ENCODE peak calls at places on chromosomes 3 and 15, in seven cellular contexts. P is H1, W is K562, G is IMR-90, X is HepG2, E is HCT116, Y is GM12878. V is an unnamed sample.

GRCh38 chr3:89276116-89276515 is 168.7 kb downstream of the EPHA3 start:
- DNase-seq in P (no peak), W (no peak), G (no peak), X (no peak), E (no peak), Y (no peak), V (no peak)

GRCh38 chr3:46214751-46215352 is 6.7 kb upstream of the CCR1 start:
- DNase-seq in P (peak; percentile 58), W (no peak), G (no peak), X (no peak), E (no peak), Y (no peak), V (no peak)

GRCh38 chr15:76059320-76060097 is at the start of gene TMEM266:
- DNase-seq in P (peak; percentile 77), W (peak; percentile 91), G (peak; percentile 5), X (no peak), E (no peak), Y (no peak), V (peak; percentile 23)

GRCh38 chr3:133824961-133825485 is 19.4 kb downstream of the SRPRB start:
- DNase-seq in P (peak; percentile 16), W (no peak), G (no peak), X (no peak), E (no peak), Y (no peak), V (no peak)

GRCh38 chr3:159929181-159929893 is 59.3 kb upstream of the IL12A start:
- DNase-seq in P (no peak), W (no peak), G (peak; percentile 87), X (peak; percentile 80), E (no peak), Y (no peak), V (peak; percentile 70)

GRCh38 chr3:120497318-120497717 is 46.5 kb upstream of the FSTL1 start:
- DNase-seq in P (no peak), W (no peak), G (peak; percentile 98), X (no peak), E (no peak), Y (no peak), V (peak; percentile 93)

GRCh38 chr15:39579487-39580116 is 1.3 kb upstream of the THBS1 start:
- DNase-seq in P (peak; percentile 78), W (no peak), G (peak; percentile 98), X (peak; percentile 88), E (peak; percentile 67), Y (no peak), V (peak; percentile 95)

GRCh38 chr15:69704685-69705084 is 252.1 kb downstream of the RPLP1 start:
- DNase-seq in P (no peak), W (no peak), G (no peak), X (no peak), E (no peak), Y (no peak), V (no peak)

GRCh38 chr3:9947025-9947995 is 4.9 kb downstream of the PRRT3 start:
- DNase-seq in P (peak; percentile 86), W (no peak), G (peak; percentile 33), X (peak; percentile 76), E (peak; percentile 74), Y (no peak), V (peak; percentile 80)

GRCh38 chr15:74889882-74890768 is at the start of gene MPI:
- DNase-seq in P (peak; percentile 93), W (peak; percentile 91), G (peak; percentile 68), X (peak; percentile 75), E (peak; percentile 55), Y (no peak), V (peak; percentile 86)

GRCh38 chr3:183046883-183047282 is 52.4 kb downstream of the MCCC1 start:
- DNase-seq in P (no peak), W (no peak), G (no peak), X (no peak), E (no peak), Y (no peak), V (no peak)

GRCh38 chr3:49313902-49314676 is 25.8 kb downstream of the USP4 start:
- DNase-seq in P (no peak), W (no peak), G (peak; percentile 60), X (no peak), E (no peak), Y (peak; percentile 47), V (peak; percentile 49)

GRCh38 chr3:140219923-140220452 is 285.0 kb downstream of the CLSTN2 start:
- DNase-seq in P (no peak), W (no peak), G (no peak), X (no peak), E (no peak), Y (no peak), V (no peak)

GRCh38 chr3:160755776-160756304 is at the start of gene PPM1L:
- DNase-seq in P (no peak), W (peak; percentile 48), G (peak; percentile 12), X (no peak), E (peak; percentile 7), Y (no peak), V (peak; percentile 53)

GRCh38 chr3:12990781-12991480 is 82.3 kb downstream of the IQSEC1 start:
- DNase-seq in P (no peak), W (no peak), G (peak; percentile 94), X (no peak), E (no peak), Y (no peak), V (no peak)

GRCh38 chr3:34570916-34571705 is 772.7 kb downstream of the PDCD6IP start:
- DNase-seq in P (no peak), W (no peak), G (no peak), X (no peak), E (no peak), Y (no peak), V (no peak)

GRCh38 chr15:69044899-69045298 is 30.4 kb downstream of the NOX5 start:
- DNase-seq in P (peak; percentile 38), W (no peak), G (peak; percentile 69), X (no peak), E (no peak), Y (no peak), V (peak; percentile 68)

GRCh38 chr15:80478075-80478474 is 73.9 kb downstream of the ARNT2 start:
- DNase-seq in P (no peak), W (no peak), G (peak; percentile 73), X (no peak), E (no peak), Y (no peak), V (no peak)

GRCh38 chr3:4596596-4596995 is 103.4 kb downstream of the ITPR1 start:
- DNase-seq in P (no peak), W (no peak), G (no peak), X (no peak), E (no peak), Y (no peak), V (no peak)

GRCh38 chr15:92120082-92120481 is 266.6 kb downstream of the SLCO3A1 start:
- DNase-seq in P (no peak), W (no peak), G (no peak), X (no peak), E (no peak), Y (no peak), V (no peak)

GRCh38 chr3:194522579-194523046 is 35.8 kb upstream of the ATP13A3 start:
- DNase-seq in P (no peak), W (no peak), G (peak; percentile 45), X (no peak), E (no peak), Y (no peak), V (peak; percentile 50)

GRCh38 chr3:194521514-194522260 is 34.9 kb upstream of the ATP13A3 start:
- DNase-seq in P (no peak), W (no peak), G (peak; percentile 77), X (no peak), E (no peak), Y (no peak), V (peak; percentile 69)

GRCh38 chr3:194527726-194528125 is 40.9 kb upstream of the ATP13A3 start:
- DNase-seq in P (no peak), W (no peak), G (no peak), X (no peak), E (no peak), Y (no peak), V (no peak)

DNA sequence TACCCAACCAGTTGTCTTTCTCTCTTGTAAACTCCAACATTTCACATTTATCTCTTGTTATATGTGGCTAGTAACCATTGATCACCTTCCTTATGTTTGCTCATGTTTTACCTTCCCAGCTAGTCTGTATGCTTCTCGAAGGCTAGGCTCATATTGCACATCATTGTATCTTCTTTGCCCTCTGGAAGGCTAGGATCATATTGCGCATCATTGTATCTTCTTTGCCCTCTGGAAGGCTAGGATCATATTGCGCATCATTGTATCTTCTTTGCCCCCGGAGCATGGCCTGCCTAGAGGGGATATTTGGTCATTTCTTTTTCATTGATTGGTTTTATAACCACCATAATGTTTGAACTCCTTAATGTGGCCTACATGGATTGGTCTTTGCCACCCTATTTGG is 39.4 kb upstream of the ATP13A3 start:
- DNase-seq in P (no peak), W (no peak), G (no peak), X (no peak), E (no peak), Y (no peak), V (no peak)
- H3K27ac ChIP-seq in P (no peak overlapping the region), W (no peak overlapping the region), G (peak overlapping the region; percentile 93), X (no peak overlapping the region), E (no peak overlapping the region), Y (no peak overlapping the region), V (peak overlapping the region; percentile 93)

DNA sequence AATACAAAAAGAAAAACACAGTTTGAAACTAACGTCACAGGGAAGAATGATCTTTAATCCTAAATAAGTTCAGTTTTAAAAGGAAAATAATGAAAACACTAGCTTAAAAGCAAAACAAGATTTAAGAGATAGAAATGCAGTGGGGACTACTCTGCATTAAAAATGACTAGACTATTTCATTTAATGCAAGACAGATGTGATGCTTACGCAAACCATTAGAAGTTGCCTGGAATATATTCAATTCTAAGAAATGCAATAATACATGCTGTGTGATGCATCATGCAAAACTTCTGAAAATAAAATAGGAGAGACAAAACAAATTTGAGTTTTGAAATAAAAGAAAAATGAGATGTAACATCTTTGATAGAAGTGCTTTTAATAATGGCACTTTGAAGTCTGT is 97.6 kb upstream of the STRIT1 start:
- DNase-seq in P (no peak), W (no peak), G (peak; percentile 25), X (no peak), E (no peak), Y (no peak), V (no peak)
- H3K9ac ChIP-seq in P (no peak overlapping the region), W (no peak overlapping the region), G (no peak overlapping the region), X (no peak overlapping the region), E (no peak overlapping the region), Y (no peak overlapping the region), V (no peak overlapping the region)

DNA sequence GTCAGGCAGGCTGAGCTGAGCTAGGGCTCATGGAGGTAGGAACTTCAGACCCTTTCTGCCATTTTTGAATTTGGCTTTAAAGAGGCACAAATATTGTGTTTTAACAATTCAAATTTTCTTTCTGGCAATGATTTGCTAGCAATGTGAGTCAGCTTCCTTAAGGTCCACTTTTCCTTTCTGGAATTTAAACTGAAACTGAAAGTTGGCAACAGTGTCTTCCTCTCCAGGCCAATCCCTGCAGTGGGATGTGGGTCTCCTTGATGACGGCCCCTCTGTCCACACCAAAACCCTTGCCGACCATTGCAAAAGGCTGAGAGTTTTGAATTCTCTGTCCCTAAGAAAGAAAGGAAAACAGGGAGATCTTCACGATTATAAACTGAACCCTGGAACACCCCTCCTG is 27.1 kb downstream of the RPSA start:
- DNase-seq in P (no peak), W (no peak), G (peak; percentile 67), X (no peak), E (no peak), Y (no peak), V (peak; percentile 76)
- TF ChIP-seq POLR2A in P (no peak), W (no peak), G (no peak), X (no peak), E (no peak), Y (no peak), V (no peak)

DNA sequence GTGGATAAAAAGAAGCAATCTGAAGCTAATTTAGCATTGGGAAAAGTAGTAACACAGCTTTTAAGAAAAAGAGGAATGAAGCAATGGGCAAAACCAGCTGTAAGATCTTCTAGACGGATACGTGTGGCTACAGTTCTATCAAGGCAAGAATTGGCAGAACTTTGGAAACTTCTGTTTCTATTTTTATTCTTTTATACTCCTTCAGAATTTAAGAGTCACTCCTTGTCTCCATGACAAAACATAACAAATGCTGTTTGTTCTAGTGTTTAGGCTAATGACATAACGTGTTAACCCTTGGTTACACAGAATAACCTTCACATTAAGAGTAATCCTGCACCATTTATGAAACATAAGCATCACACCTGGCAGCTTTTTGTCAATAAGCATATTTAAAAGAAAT is 289.3 kb downstream of the ROBO2 start:
- DNase-seq in P (no peak), W (no peak), G (no peak), X (no peak), E (no peak), Y (no peak), V (no peak)
- H3K27ac ChIP-seq in P (no peak overlapping the region), W (no peak overlapping the region), G (no peak overlapping the region), X (no peak overlapping the region), E (no peak overlapping the region), Y (no peak overlapping the region), V (no peak overlapping the region)